ENCODE peak calls at places on chromosomes 5 and 9, in nine cellular contexts. Z, E, F, X, T, B, D, V and J are unnamed samples.
A peak's percentile ranks its signal among the peaks of the same experiment; 100 is the strongest.

GRCh38 chr9:93398471-93398870 is 53.0 kb upstream of the FAM120A start:
- DNase-seq in E (no peak), F (no peak), D (no peak), T (no peak), X (no peak), V (no peak), B (no peak), Z (no peak), J (no peak)

GRCh38 chr5:89293849-89294248 is 410.9 kb upstream of the MEF2C start:
- DNase-seq in B (no peak), V (no peak), F (no peak), E (no peak), Z (no peak), X (no peak), T (peak; percentile 63), D (no peak), J (no peak)

GRCh38 chr5:95086932-95087818 is 197.7 kb downstream of the MCTP1 start:
- DNase-seq in Z (no peak), X (no peak), E (no peak), T (no peak), D (no peak), F (no peak), B (no peak), V (no peak), J (no peak)

GRCh38 chr5:30932611-30933010 is 260.9 kb upstream of the CDH6 start:
- DNase-seq in T (no peak), B (no peak), F (no peak), D (no peak), X (no peak), E (no peak), V (no peak), Z (no peak), J (no peak)

GRCh38 chr5:17302590-17302989 is 85.2 kb downstream of the BASP1 start:
- DNase-seq in X (peak; percentile 52), Z (no peak), B (no peak), F (no peak), E (no peak), D (no peak), V (no peak), T (peak; percentile 76), J (no peak)

GRCh38 chr5:54135042-54135441 is 175.3 kb downstream of the ARL15 start:
- DNase-seq in X (no peak), F (no peak), D (no peak), Z (no peak), T (peak; percentile 42), V (no peak), E (no peak), B (no peak), J (no peak)

GRCh38 chr5:170606939-170607338 is 103.1 kb downstream of the KCNIP1 start:
- DNase-seq in D (no peak), T (no peak), F (no peak), B (no peak), E (no peak), V (no peak), X (peak; percentile 32), Z (no peak), J (no peak)

GRCh38 chr5:108381955-108382783 is at the start of gene FBXL17:
- DNase-seq in V (peak; percentile 95), T (peak; percentile 96), X (peak; percentile 90), E (peak; percentile 87), D (peak; percentile 98), Z (peak; percentile 88), B (peak; percentile 71), F (peak; percentile 86), J (peak; percentile 89)

GRCh38 chr9:89558948-89559347 is 45.9 kb upstream of the GADD45G start:
- DNase-seq in T (no peak), Z (no peak), F (no peak), E (no peak), B (no peak), D (no peak), X (no peak), V (no peak), J (no peak)

GRCh38 chr9:89563511-89564256 is 41.1 kb upstream of the GADD45G start:
- DNase-seq in Z (no peak), V (no peak), X (no peak), E (no peak), B (no peak), T (no peak), D (no peak), F (no peak), J (no peak)

GRCh38 chr9:89562186-89562814 is 42.5 kb upstream of the GADD45G start:
- DNase-seq in X (no peak), B (no peak), T (no peak), V (peak; percentile 45), Z (no peak), F (no peak), D (no peak), E (no peak), J (no peak)

GRCh38 chr9:89567649-89568048 is 37.2 kb upstream of the GADD45G start:
- DNase-seq in X (no peak), Z (no peak), E (no peak), F (no peak), T (no peak), V (no peak), B (no peak), D (no peak), J (no peak)

DNA sequence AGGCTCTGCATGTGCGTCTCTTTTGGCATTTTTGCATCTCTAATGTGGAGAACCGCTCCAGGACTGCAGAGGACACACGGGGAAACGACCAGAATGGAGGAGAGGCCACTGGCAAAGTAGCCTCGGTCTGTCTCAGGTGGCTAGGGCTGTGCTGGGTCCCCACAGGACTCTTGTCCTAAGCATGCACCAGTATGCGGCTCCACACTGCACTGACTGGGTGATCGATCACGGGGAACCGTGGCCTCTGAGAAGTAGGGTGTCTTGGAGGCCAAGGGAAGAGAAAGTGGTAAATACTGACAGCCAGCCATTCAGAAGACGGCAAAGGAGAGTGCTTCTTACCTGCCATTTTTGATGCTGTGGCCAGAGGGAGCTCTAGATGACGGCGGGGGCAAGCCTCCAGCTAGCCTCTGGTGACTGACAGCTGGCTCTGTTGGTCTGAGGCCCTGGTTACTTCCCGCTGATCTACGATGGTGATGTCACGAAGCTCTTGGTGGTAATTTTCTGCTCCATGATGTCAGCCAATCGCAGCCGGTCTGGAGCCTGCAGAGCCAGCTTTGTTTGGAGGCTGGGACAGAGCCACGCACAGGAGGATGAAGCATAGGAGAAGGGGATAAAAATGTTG is 40.4 kb upstream of the GADD45G start:
- DNase-seq in B (no peak), V (peak; percentile 38), T (no peak), F (peak; percentile 46), E (peak; percentile 74), D (peak; percentile 87), X (peak; percentile 59), Z (no peak), J (no peak)
- TF ChIP-seq CTCF in B (no peak), V (no peak), T (peak; percentile 6), F (peak; percentile 71), E (peak; percentile 49), D (peak; percentile 74), X (peak; percentile 41), Z (no peak), J (no peak)

DNA sequence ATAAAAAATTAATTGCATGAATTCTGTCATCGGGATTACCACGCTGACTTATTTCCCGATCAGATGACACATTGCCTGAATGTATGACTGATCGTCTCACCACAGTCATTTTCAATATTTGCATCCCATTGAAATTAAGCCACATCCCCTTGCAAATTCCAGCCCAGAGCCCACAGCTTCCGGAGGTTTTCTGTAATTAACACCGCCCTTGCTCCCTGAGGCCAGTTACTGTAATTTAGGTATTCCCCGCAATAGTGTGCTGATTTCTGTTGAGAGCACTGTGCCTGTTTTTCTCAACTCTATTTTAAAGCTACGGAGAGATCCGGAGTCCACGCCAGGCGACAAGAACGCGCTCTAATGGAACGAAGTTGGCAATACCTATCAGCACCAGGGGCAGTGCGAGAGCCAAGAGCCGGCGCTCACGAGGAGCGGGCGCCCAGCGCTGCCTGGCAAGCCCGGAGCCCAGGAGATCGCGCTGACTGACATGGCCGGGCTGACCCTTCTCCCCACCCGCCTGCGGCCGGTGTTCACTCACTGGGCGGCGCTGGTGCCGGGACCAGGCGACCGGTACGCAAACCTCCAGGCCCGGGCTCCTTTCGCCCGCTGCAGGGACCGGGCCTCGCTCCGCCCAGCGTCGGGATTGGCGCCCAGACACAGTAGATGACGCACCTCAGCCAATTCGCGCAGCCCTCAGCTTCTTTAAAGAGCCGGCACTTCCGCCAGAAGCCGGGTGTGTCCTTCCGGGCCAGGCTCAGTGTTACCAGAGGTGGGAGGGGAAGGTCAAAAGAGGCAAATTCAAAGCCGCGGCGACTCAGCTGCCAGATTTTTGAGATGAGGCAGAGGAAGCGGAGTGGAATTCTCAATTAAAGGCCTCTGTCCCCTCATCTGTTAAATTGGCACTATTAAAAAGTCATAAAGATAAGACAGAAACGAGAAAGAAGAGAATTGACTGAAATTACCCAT is at the start of gene PLGRKT:
- DNase-seq in B (peak; percentile 80), E (peak; percentile 89), Z (peak; percentile 82), V (peak; percentile 85), T (peak; percentile 91), X (peak; percentile 91), D (peak; percentile 97), F (peak; percentile 84), J (peak; percentile 88)
- TF ChIP-seq CTCF in B (no peak), E (no peak), Z (no peak), V (no peak), T (peak; percentile 9), X (peak; percentile 29), D (peak; percentile 39), F (peak; percentile 3), J (no peak)

GRCh38 chr5:73136277-73136606 is 15.9 kb downstream of the TMEM171 start:
- DNase-seq in E (no peak), X (no peak), T (no peak), V (no peak), Z (no peak), B (no peak), F (no peak), D (peak; percentile 75), J (no peak)

GRCh38 chr5:73132759-73133158 is 12.4 kb downstream of the TMEM171 start:
- DNase-seq in F (no peak), T (no peak), D (no peak), E (no peak), X (no peak), Z (no peak), V (no peak), B (no peak), J (no peak)

GRCh38 chr5:73137575-73138530 is 17.5 kb downstream of the TMEM171 start:
- DNase-seq in E (no peak), F (no peak), B (no peak), D (no peak), V (no peak), Z (no peak), X (no peak), T (no peak), J (no peak)

GRCh38 chr5:73135429-73136276 is 15.3 kb downstream of the TMEM171 start:
- DNase-seq in B (peak; percentile 43), T (peak; percentile 30), V (no peak), X (no peak), Z (peak; percentile 40), D (peak; percentile 77), E (no peak), F (no peak), J (peak; percentile 44)

DNA sequence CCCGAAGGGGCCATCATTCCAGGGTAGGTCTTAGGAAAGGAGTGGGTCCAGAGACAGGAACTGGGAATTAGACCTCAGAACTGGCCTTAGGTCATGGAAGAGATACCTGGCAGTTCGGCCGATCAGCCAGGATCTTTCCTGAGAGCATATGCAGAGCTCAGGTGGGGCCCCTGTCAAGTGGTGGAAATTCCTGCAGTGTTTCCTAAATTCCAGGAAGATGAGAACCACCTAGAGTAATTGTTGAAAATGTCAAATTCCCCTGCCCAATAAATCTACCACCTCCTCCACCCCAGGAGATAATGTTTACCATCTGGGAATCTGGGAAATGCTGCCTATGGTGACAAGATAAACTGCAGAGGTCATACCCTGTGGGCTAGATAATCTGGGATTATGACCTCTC is 14.6 kb downstream of the TMEM171 start:
- DNase-seq in T (no peak), Z (no peak), E (no peak), D (no peak), F (no peak), X (no peak), B (no peak), V (no peak), J (no peak)
- TF ChIP-seq CTCF in T (no peak), Z (no peak), E (no peak), D (no peak), F (no peak), X (no peak), B (no peak), V (no peak), J (no peak)

DNA sequence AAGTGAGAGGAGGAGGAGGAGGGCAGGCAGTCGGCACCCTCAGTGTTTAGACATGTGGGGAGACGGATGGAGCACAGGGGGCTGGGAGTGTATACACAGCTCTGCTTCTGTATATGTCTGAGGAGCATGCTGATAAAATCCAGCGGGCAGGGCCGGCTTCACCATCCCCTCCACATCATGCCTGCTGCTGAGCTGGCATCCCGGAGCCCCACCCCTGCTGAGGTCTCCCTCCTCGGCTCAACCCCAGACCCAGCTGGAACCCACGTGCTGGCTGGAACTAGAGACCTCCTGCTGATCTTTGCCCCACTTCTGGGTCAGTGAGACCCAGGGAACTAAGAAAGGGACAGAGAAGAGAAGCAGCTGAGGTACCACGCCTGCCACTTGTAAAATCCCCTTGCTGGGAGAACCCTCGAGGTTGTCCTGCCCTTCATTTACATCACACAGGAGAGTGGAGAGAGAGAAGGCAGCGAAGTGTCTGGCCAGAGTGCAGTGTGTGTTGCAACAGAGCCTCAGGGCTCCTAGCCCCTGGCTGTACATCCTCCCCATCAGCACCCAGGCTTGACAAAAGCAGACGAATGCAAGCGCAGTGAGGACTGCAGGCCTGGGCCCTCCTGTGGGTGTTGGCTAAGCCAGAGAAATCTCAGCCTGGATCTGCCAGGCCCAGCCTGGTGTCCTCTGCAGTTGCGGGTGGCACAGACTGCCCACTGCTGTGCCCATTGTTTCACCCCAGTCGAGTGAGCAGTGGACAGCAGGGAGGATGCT is 77.6 kb downstream of the PSD2 start:
- DNase-seq in X (peak; percentile 44), Z (no peak), E (no peak), T (no peak), B (no peak), V (no peak), F (no peak), D (no peak), J (no peak)
- TF ChIP-seq CTCF in X (no peak), Z (no peak), E (no peak), T (no peak), B (no peak), V (no peak), F (no peak), D (no peak), J (no peak)